ENCODE peak calls at places on chromosomes 11 and 22, in five cellular contexts. E is activated CD4-positive, alpha-beta T cell treated with anti-CD3 and anti-CD28 coated beads, Interleukin-2, amount 10 ng/mL, durations not matched to agents 7 days and 5 days; I is DMS153; S is dorsolateral prefrontal cortex; G is neural crest cell. Q is an unnamed sample.

GRCh38 chr11:122059565-122059964 is 56.5 kb downstream of the BLID start:
- DNase-seq in E (no peak), I (no peak), S (no peak), G (no peak), Q (no peak)

GRCh38 chr11:80502511-80502910 is 1061.7 kb upstream of the TENM4 start:
- DNase-seq in E (no peak), I (no peak), S (no peak), G (no peak), Q (no peak)

GRCh38 chr11:75786101-75786736 is 17.6 kb downstream of the DGAT2 start:
- DNase-seq in E (no peak), I (no peak), S (no peak), G (no peak), Q (no peak)

GRCh38 chr11:36354221-36355003 is 58.3 kb downstream of the PRR5L start:
- DNase-seq in E (no peak), I (no peak), S (no peak), G (no peak), Q (peak)

GRCh38 chr11:18853086-18853720 is 61.6 kb upstream of the PTPN5 start:
- DNase-seq in E (no peak), I (peak), S (no peak), G (no peak), Q (peak)

GRCh38 chr11:84886344-84886743 is 740.8 kb downstream of the DLG2 start:
- DNase-seq in E (no peak), I (no peak), S (no peak), G (no peak), Q (no peak)

GRCh38 chr22:25067851-25068421 is 115.4 kb downstream of the KIAA1671 start:
- DNase-seq in E (peak), I (no peak), S (peak), G (no peak), Q (peak)

GRCh38 chr11:72848846-72849466 is 34.7 kb downstream of the ATG16L2 start:
- DNase-seq in E (peak), I (no peak), S (no peak), G (no peak), Q (peak)

GRCh38 chr22:48975252-48975780 is 852.4 kb downstream of the BRD1 start:
- DNase-seq in E (no peak), I (no peak), S (no peak), G (no peak), Q (no peak)

GRCh38 chr22:31504282-31504681 is 7.9 kb downstream of the SFI1 start:
- DNase-seq in E (no peak), I (no peak), S (no peak), G (no peak), Q (no peak)

Q was measured in MM.1S.